ENCODE peak calls at places on chromosome 12, in nine cellular contexts. N is astrocyte of the spinal cord, D is fibroblast of mammary gland, H is activated B cell treated with CpG ODN at 0.5 μM for 24 hours, B is psoas muscle, I is mucosa of descending colon, E is AG04450, F is cardiac muscle cell, S is AG10803. Q is an unnamed sample.
A peak's percentile ranks its signal among the peaks of the same experiment; 100 is the strongest.

GRCh38 chr12:116980083-116980482 is 69.3 kb downstream of the FBXW8 start:
- DNase-seq in N (no peak), E (no peak), F (peak; percentile 2), H (no peak), S (no peak), B (no peak), I (no peak), D (no peak), Q (no peak)

GRCh38 chr12:132986885-132987225 is 688 bp downstream of the ZNF26 start:
- DNase-seq in F (peak; percentile 12), E (no peak), B (no peak), I (no peak), D (no peak), S (peak; percentile 9), H (no peak), N (peak; percentile 12), Q (peak; percentile 12)

GRCh38 chr12:102939059-102939458 is 18.4 kb upstream of the ASCL1 start:
- DNase-seq in E (no peak), I (no peak), D (no peak), H (no peak), F (no peak), S (no peak), N (no peak), B (no peak), Q (no peak)

GRCh38 chr12:89450922-89451321 is 73.7 kb downstream of the GALNT4 start:
- DNase-seq in N (peak; percentile 84), I (no peak), S (peak; percentile 90), B (no peak), H (no peak), D (no peak), E (peak; percentile 55), F (peak; percentile 89), Q (peak; percentile 45)

GRCh38 chr12:132774646-132775275 is 13.1 kb upstream of the ANKLE2 start:
- DNase-seq in B (no peak), E (no peak), F (no peak), N (no peak), S (no peak), D (no peak), I (no peak), H (no peak), Q (no peak)

GRCh38 chr12:50213439-50213838 is 46.3 kb upstream of the CERS5 start:
- DNase-seq in I (no peak), E (no peak), B (no peak), S (no peak), F (no peak), N (no peak), D (no peak), H (no peak), Q (no peak)

GRCh38 chr12:46430340-46430948 is 57.9 kb upstream of the SLC38A2 start:
- DNase-seq in N (peak; percentile 84), S (peak; percentile 78), E (peak; percentile 29), F (peak; percentile 80), D (peak; percentile 89), H (no peak), B (no peak), I (no peak), Q (peak; percentile 81)

GRCh38 chr12:51270847-51271518 is 768 bp upstream of the SMAGP start:
- DNase-seq in D (peak; percentile 90), F (peak; percentile 68), B (no peak), I (no peak), E (peak; percentile 29), S (peak; percentile 81), H (no peak), N (peak; percentile 86), Q (peak; percentile 68)

GRCh38 chr12:96034631-96035282 is 630 bp downstream of the LTA4H start:
- DNase-seq in E (no peak), S (peak; percentile 35), B (peak; percentile 51), F (peak; percentile 43), I (peak; percentile 56), H (no peak), N (peak; percentile 36), D (peak; percentile 35), Q (peak; percentile 14)

GRCh38 chr12:14768823-14769405 is 34.4 kb downstream of the WBP11 start:
- DNase-seq in N (peak; percentile 29), H (no peak), S (peak; percentile 22), D (peak; percentile 48), B (no peak), F (peak; percentile 52), E (no peak), I (peak; percentile 58), Q (no peak)

GRCh38 chr12:44550377-44550776 is 325.7 kb downstream of the NELL2 start:
- DNase-seq in I (no peak), B (no peak), D (no peak), E (no peak), F (no peak), H (no peak), S (no peak), N (no peak), Q (no peak)

GRCh38 chr12:53869500-53869899 is 69.1 kb upstream of the HOXC13 start:
- DNase-seq in H (no peak), E (no peak), B (no peak), S (no peak), N (no peak), F (no peak), D (no peak), I (no peak), Q (no peak)

GRCh38 chr12:51442324-51442723 is 17.7 kb downstream of the SLC4A8 start:
- DNase-seq in H (no peak), E (peak; percentile 1), S (peak; percentile 30), N (peak; percentile 57), I (no peak), B (no peak), F (peak; percentile 15), D (peak; percentile 76), Q (peak; percentile 7)

DNA sequence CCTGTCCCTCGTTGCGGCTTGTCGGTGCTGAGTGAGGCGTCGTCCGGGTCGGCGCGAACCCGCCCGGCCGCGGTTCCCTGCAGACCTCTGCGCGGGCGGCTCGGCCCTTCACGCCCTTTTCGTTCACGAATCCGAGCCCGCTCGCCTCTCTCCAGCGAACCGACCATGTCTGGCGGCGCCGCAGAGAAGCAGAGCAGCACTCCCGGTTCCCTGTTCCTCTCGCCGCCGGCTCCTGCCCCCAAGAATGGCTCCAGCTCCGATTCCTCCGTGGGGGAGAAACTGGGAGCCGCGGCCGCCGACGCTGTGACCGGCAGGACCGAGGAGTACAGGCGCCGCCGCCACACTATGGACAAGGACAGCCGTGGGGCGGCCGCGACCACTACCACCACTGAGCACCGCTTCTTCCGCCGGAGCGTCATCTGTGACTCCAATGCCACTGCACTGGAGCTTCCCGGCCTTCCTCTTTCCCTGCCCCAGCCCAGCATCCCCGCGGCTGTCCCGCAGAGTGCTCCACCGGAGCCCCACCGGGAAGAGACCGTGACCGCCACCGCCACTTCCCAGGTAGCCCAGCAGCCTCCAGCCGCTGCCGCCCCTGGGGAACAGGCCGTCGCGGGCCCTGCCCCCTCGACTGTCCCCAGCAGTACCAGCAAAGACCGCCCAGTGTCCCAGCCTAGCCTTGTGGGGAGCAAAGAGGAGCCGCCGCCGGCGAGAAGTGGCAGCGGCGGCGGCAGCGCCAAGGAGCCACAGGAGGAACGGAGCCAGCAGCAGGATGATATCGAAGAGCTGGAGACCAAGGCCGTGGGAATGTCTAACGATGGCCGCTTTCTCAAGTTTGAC is 1.2 kb downstream of the WNK1 start:
- DNase-seq in B (peak; percentile 83), E (no peak), N (peak; percentile 14), S (no peak), F (peak; percentile 32), I (peak; percentile 78), D (peak; percentile 11), H (peak; percentile 55), Q (no peak)
- TF ChIP-seq CTCF in B (peak; percentile 15), E (no peak), N (peak; percentile 7), S (peak; percentile 10), F (no peak), I (no peak), D (no peak), H (no peak), Q (no peak)

GRCh38 chr12:43290836-43291235 is 261.2 kb downstream of the ADAMTS20 start:
- DNase-seq in E (no peak), D (peak; percentile 69), I (no peak), H (no peak), B (no peak), S (no peak), F (no peak), N (no peak), Q (no peak)
- TF ChIP-seq CTCF in E (no peak), D (no peak), I (no peak), H (no peak), B (no peak), S (no peak), F (no peak), N (no peak), Q (no peak)

GRCh38 chr12:113196582-113196981 is 11.1 kb downstream of the RITA1 start:
- DNase-seq in F (no peak), N (no peak), E (no peak), I (no peak), B (peak; percentile 44), H (no peak), D (no peak), S (no peak), Q (no peak)

GRCh38 chr12:113197518-113198077 is 12.1 kb downstream of the RITA1 start:
- DNase-seq in D (no peak), N (no peak), S (no peak), I (no peak), E (no peak), B (peak; percentile 12), H (no peak), F (no peak), Q (no peak)

GRCh38 chr12:113198286-113198685 is 12.8 kb downstream of the RITA1 start:
- DNase-seq in B (no peak), E (no peak), F (no peak), S (peak; percentile 30), N (peak; percentile 23), H (no peak), D (no peak), I (no peak), Q (no peak)

GRCh38 chr12:113195598-113195997 is 10.1 kb downstream of the RITA1 start:
- DNase-seq in D (no peak), N (no peak), I (no peak), B (no peak), F (no peak), S (no peak), E (no peak), H (no peak), Q (no peak)

GRCh38 chr12:113196996-113197395 is 11.5 kb downstream of the RITA1 start:
- DNase-seq in D (peak; percentile 86), H (peak; percentile 33), S (peak; percentile 81), F (peak; percentile 88), N (peak; percentile 76), B (peak; percentile 73), I (no peak), E (no peak), Q (peak; percentile 77)
- TF ChIP-seq CTCF in D (peak; percentile 87), H (no peak), S (peak; percentile 89), F (peak; percentile 84), N (peak; percentile 81), B (peak; percentile 62), I (no peak), E (peak; percentile 80), Q (peak; percentile 85)

DNA sequence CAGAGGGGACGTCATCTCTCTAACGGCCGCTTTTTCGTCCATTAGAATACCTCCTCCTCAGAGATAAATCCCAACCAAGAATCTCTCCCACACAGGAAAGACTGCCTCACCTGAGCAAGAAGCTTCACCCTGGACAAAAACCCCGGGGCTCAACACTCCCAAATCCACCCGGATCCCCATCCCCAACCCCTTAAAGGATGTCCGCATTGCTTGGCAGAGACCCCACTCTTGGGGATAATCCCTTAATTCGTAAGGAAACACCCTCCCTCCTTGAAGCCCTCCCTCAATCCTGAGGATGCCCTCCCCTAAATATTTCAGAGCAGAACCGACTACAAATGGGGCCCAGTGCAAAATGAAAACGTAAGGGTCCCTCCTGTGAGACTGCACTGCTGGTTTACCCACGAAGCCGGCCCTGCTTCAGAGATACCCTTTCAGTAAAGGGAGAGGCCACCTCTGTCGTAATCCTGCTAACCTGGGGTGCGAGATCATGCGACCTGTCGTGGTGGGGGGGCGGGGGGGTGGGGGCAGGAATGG is 657 bp upstream of the DYNLL1 start:
- DNase-seq in B (no peak), D (no peak), N (no peak), H (no peak), E (no peak), I (no peak), F (peak; percentile 10), S (no peak), Q (no peak)
- TF ChIP-seq CTCF in B (no peak), D (no peak), N (no peak), H (no peak), E (no peak), I (no peak), F (no peak), S (no peak), Q (no peak)